ENCODE peak calls at places on chromosome 3, in eight cellular contexts. T, W, U, X, Y, Z, D and G are unnamed samples.

GRCh38 chr3:42507252-42507651 is 4.8 kb downstream of the VIPR1 start:
- DNase-seq in Z (no peak), T (no peak), D (no peak), W (peak), X (no peak), Y (no peak), U (no peak), G (no peak)

GRCh38 chr3:193756536-193756935 is 163.5 kb downstream of the OPA1 start:
- DNase-seq in X (no peak), Y (no peak), U (no peak), T (no peak), Z (no peak), W (no peak), D (no peak), G (no peak)

GRCh38 chr3:48507256-48508061 is 3.5 kb upstream of the SHISA5 start:
- DNase-seq in D (peak), Y (peak), T (peak), Z (peak), W (peak), U (peak), X (peak), G (no peak)

GRCh38 chr3:175343946-175344345 is 484.8 kb downstream of the NAALADL2 start:
- DNase-seq in D (no peak), U (no peak), W (no peak), Y (no peak), T (no peak), X (no peak), Z (no peak), G (no peak)

GRCh38 chr3:97958396-97958795 is 13.8 kb downstream of the RIOX2 start:
- DNase-seq in W (no peak), Z (no peak), Y (no peak), U (peak), D (no peak), T (no peak), X (no peak), G (no peak)

GRCh38 chr3:39362177-39362576 is 21.0 kb upstream of the SLC25A38 start:
- DNase-seq in Z (no peak), D (no peak), W (peak), U (no peak), Y (no peak), X (no peak), T (no peak), G (no peak)

GRCh38 chr3:174023445-174023844 is 625.9 kb downstream of the NLGN1 start:
- DNase-seq in D (no peak), W (no peak), Z (no peak), X (no peak), U (no peak), Y (no peak), T (peak), G (no peak)

GRCh38 chr3:114527036-114527644 is 233.3 kb downstream of the TIGIT start:
- DNase-seq in Y (no peak), U (no peak), Z (peak), D (peak), W (peak), X (no peak), T (no peak), G (peak)

GRCh38 chr3:13009132-13009945 is 63.9 kb downstream of the IQSEC1 start:
- DNase-seq in Z (no peak), T (no peak), D (no peak), U (no peak), Y (no peak), W (no peak), X (no peak), G (no peak)

GRCh38 chr3:20258371-20258770 is 72.4 kb upstream of the SGO1 start:
- DNase-seq in D (no peak), W (no peak), U (no peak), T (no peak), Y (no peak), Z (no peak), X (no peak), G (no peak)

GRCh38 chr3:8576841-8577553 is 67.6 kb downstream of the SSUH2 start:
- DNase-seq in X (no peak), T (no peak), Y (no peak), D (no peak), U (peak), Z (peak), W (peak), G (no peak)

GRCh38 chr3:165742351-165742750 is 94.9 kb downstream of the BCHE start:
- DNase-seq in Z (no peak), X (peak), Y (no peak), W (no peak), U (no peak), T (no peak), D (no peak), G (no peak)

GRCh38 chr3:147393261-147393964 is 12.9 kb downstream of the ZIC4 start:
- DNase-seq in D (peak), Z (no peak), T (no peak), X (no peak), Y (peak), U (no peak), W (no peak), G (no peak)

GRCh38 chr3:16399473-16399872 is 114.0 kb downstream of the RFTN1 start:
- DNase-seq in T (no peak), D (peak), X (peak), W (peak), U (peak), Z (peak), Y (peak), G (no peak)

GRCh38 chr3:5022187-5022965 is 43.1 kb downstream of the BHLHE40 start:
- DNase-seq in D (no peak), T (no peak), W (no peak), Y (no peak), Z (no peak), U (no peak), X (peak), G (no peak)